ENCODE peak calls at places on chromosome 22, in nine cellular contexts. S is brain microvascular endothelial cell; P is stimulated activated CD4-positive, alpha-beta T cell treated with anti-CD3 and anti-CD28 coated beads, Interleukin-1b, Interleukin-23, amount 100 ng/mL, for 24 hours; U is fibroblast of the aortic adventitia; B is dermis microvascular lymphatic vessel endothelial cell; G is NCI-H460; Q is sciatic nerve; N is RWPE1; Y is T-cell. W is an unnamed sample.

GRCh38 chr22:24894998-24895397 is 51.5 kb downstream of the LHFPL7 start:
- DNase-seq in S (peak; percentile 56), P (no peak), U (peak; percentile 87), B (peak; percentile 89), G (peak; percentile 69), Q (peak; percentile 86), N (peak; percentile 56), Y (no peak), W (peak; percentile 75)

GRCh38 chr22:48800036-48800885 is 1027.4 kb downstream of the BRD1 start:
- DNase-seq in S (no peak), P (no peak), U (no peak), B (no peak), G (no peak), Q (no peak), N (no peak), Y (no peak), W (no peak)

GRCh38 chr22:33570110-33570509 is 350.2 kb downstream of the LARGE1 start:
- DNase-seq in S (no peak), P (no peak), U (no peak), B (no peak), G (no peak), Q (no peak), N (no peak), Y (no peak), W (no peak)

GRCh38 chr22:35905894-35906293 is 122.7 kb downstream of the RBFOX2 start:
- DNase-seq in S (no peak), P (no peak), U (no peak), B (no peak), G (no peak), Q (no peak), N (no peak), Y (no peak), W (no peak)

GRCh38 chr22:20750461-20751184 is 23.3 kb upstream of the SERPIND1 start:
- DNase-seq in S (peak; percentile 86), P (peak; percentile 6), U (peak; percentile 73), B (peak; percentile 88), G (peak; percentile 55), Q (peak; percentile 84), N (peak; percentile 66), Y (peak; percentile 3), W (peak; percentile 55)

GRCh38 chr22:40000171-40000570 is 5.4 kb downstream of the FAM83F start:
- DNase-seq in S (no peak), P (no peak), U (no peak), B (no peak), G (no peak), Q (no peak), N (no peak), Y (no peak), W (no peak)

GRCh38 chr22:19666663-19667593 is 47.4 kb upstream of the SEPTIN5 start:
- DNase-seq in S (peak; percentile 74), P (no peak), U (peak; percentile 87), B (peak; percentile 96), G (no peak), Q (no peak), N (no peak), Y (no peak), W (peak; percentile 94)

GRCh38 chr22:29914165-29914564 is 31.2 kb downstream of the MTMR3 start:
- DNase-seq in S (peak; percentile 49), P (no peak), U (peak; percentile 79), B (peak; percentile 12), G (no peak), Q (no peak), N (peak; percentile 43), Y (no peak), W (no peak)

GRCh38 chr22:24834845-24835570 is 29.0 kb downstream of the SGSM1 start:
- DNase-seq in S (no peak), P (no peak), U (no peak), B (peak; percentile 51), G (no peak), Q (no peak), N (no peak), Y (no peak), W (peak; percentile 74)

GRCh38 chr22:25853078-25853477 is 111.1 kb downstream of the MYO18B start:
- DNase-seq in S (no peak), P (no peak), U (no peak), B (no peak), G (no peak), Q (no peak), N (no peak), Y (no peak), W (no peak)

GRCh38 chr22:22721681-22722309 is 77.4 kb downstream of the GGTLC2 start:
- DNase-seq in S (peak; percentile 53), P (peak; percentile 25), U (peak; percentile 70), B (peak; percentile 7), G (no peak), Q (no peak), N (no peak), Y (no peak), W (peak; percentile 8)